ENCODE peak calls at places on chromosome 14, in four cellular contexts. One of them, this sample, is unnamed.

GRCh38 chr14:70622111-70622712 is 19.5 kb upstream of the TTC9 start:
- DNase-seq in GM12878: no peak
- DNase-seq in K562: peak; percentile 20
- DNase-seq in HepG2: peak; percentile 64
- DNase-seq in this sample: peak; percentile 66

GRCh38 chr14:105060751-105061427 is 4.3 kb downstream of the GPR132 start:
- DNase-seq in K562: no peak
- DNase-seq in GM12878: no peak
- DNase-seq in HepG2: no peak
- DNase-seq in this sample: no peak

GRCh38 chr14:78142994-78143393 is 27.2 kb upstream of the NRXN3 start:
- DNase-seq in HepG2: no peak
- DNase-seq in K562: no peak
- DNase-seq in GM12878: no peak
- DNase-seq in this sample: no peak

GRCh38 chr14:71004481-71004880 is 97.2 kb downstream of the PCNX1 start:
- DNase-seq in K562: no peak
- DNase-seq in HepG2: no peak
- DNase-seq in GM12878: no peak
- DNase-seq in this sample: no peak

GRCh38 chr14:34081126-34081575 is 130.3 kb upstream of the EGLN3 start:
- DNase-seq in HepG2: no peak
- DNase-seq in K562: no peak
- DNase-seq in GM12878: no peak
- DNase-seq in this sample: no peak

GRCh38 chr14:42884100-42884499 is 1277.4 kb downstream of the LRFN5 start:
- DNase-seq in GM12878: no peak
- DNase-seq in HepG2: no peak
- DNase-seq in K562: no peak
- DNase-seq in this sample: no peak

GRCh38 chr14:104954746-104955395 is 23.3 kb downstream of the AHNAK2 start:
- DNase-seq in HepG2: no peak
- DNase-seq in K562: no peak
- DNase-seq in GM12878: no peak
- DNase-seq in this sample: no peak

GRCh38 chr14:73491977-73492552 is 1.3 kb downstream of the RIOX1 start:
- DNase-seq in K562: no peak
- DNase-seq in GM12878: no peak
- DNase-seq in HepG2: no peak
- DNase-seq in this sample: no peak

GRCh38 chr14:59086241-59086899 is 102.1 kb upstream of the DAAM1 start:
- DNase-seq in K562: no peak
- DNase-seq in GM12878: no peak
- DNase-seq in HepG2: no peak
- DNase-seq in this sample: no peak

GRCh38 chr14:32244404-32244803 is 41.3 kb upstream of the RNU6-8 start:
- DNase-seq in K562: no peak
- DNase-seq in HepG2: peak; percentile 33
- DNase-seq in GM12878: no peak
- DNase-seq in this sample: no peak

GRCh38 chr14:50766338-50766886 is 64.5 kb downstream of the NIN start:
- DNase-seq in K562: no peak
- DNase-seq in HepG2: no peak
- DNase-seq in GM12878: no peak
- DNase-seq in this sample: no peak

GRCh38 chr14:104317500-104317805 is 179.1 kb downstream of the KIF26A start:
- DNase-seq in K562: no peak
- DNase-seq in GM12878: no peak
- DNase-seq in HepG2: no peak
- DNase-seq in this sample: peak; percentile 5

GRCh38 chr14:40365305-40365704 is 933.1 kb upstream of the FBXO33 start:
- DNase-seq in K562: no peak
- DNase-seq in GM12878: no peak
- DNase-seq in HepG2: no peak
- DNase-seq in this sample: no peak

GRCh38 chr14:56528927-56529326 is 50.7 kb upstream of the TMEM260 start:
- DNase-seq in GM12878: no peak
- DNase-seq in HepG2: no peak
- DNase-seq in K562: no peak
- DNase-seq in this sample: no peak

GRCh38 chr14:62126885-62127478 is 364.8 kb downstream of the SNAPC1 start:
- DNase-seq in K562: peak; percentile 34
- DNase-seq in GM12878: no peak
- DNase-seq in HepG2: peak; percentile 27
- DNase-seq in this sample: no peak

GRCh38 chr14:89444536-89445125 is 27.6 kb upstream of the FOXN3 start:
- DNase-seq in K562: no peak
- DNase-seq in HepG2: no peak
- DNase-seq in GM12878: no peak
- DNase-seq in this sample: no peak

GRCh38 chr14:61560323-61560722 is 135.0 kb upstream of the HIF1A start:
- DNase-seq in HepG2: peak; percentile 65
- DNase-seq in GM12878: no peak
- DNase-seq in K562: no peak
- DNase-seq in this sample: no peak

GRCh38 chr14:49745191-49745590 is 22.8 kb upstream of the KLHDC2 start:
- DNase-seq in K562: no peak
- DNase-seq in GM12878: no peak
- DNase-seq in HepG2: no peak
- DNase-seq in this sample: no peak

GRCh38 chr14:56812364-56813103 is 2.3 kb upstream of the OTX2 start:
- DNase-seq in HepG2: no peak
- DNase-seq in K562: no peak
- DNase-seq in GM12878: no peak
- DNase-seq in this sample: no peak

GRCh38 chr14:85415015-85415712 is 114.8 kb upstream of the FLRT2 start:
- DNase-seq in GM12878: no peak
- DNase-seq in K562: no peak
- DNase-seq in HepG2: peak; percentile 64
- DNase-seq in this sample: peak; percentile 22

GRCh38 chr14:31167032-31167431 is 40.6 kb downstream of the HECTD1 start:
- DNase-seq in K562: no peak
- DNase-seq in GM12878: no peak
- DNase-seq in HepG2: no peak
- DNase-seq in this sample: no peak

GRCh38 chr14:31169877-31170276 is 37.7 kb downstream of the HECTD1 start:
- DNase-seq in HepG2: no peak
- DNase-seq in GM12878: no peak
- DNase-seq in K562: no peak
- DNase-seq in this sample: no peak

GRCh38 chr14:31162910-31163649 is 44.5 kb downstream of the HECTD1 start:
- DNase-seq in K562: no peak
- DNase-seq in HepG2: no peak
- DNase-seq in GM12878: no peak
- DNase-seq in this sample: no peak

GRCh38 chr14:31164115-31164514 is 43.5 kb downstream of the HECTD1 start:
- DNase-seq in GM12878: no peak
- DNase-seq in HepG2: peak; percentile 62
- DNase-seq in K562: no peak
- DNase-seq in this sample: no peak

GRCh38 chr14:31166271-31166561 is 41.4 kb downstream of the HECTD1 start:
- DNase-seq in HepG2: no peak
- DNase-seq in K562: no peak
- DNase-seq in GM12878: no peak
- DNase-seq in this sample: no peak
- TF ChIP-seq NR2C2 in HepG2: no peak
- TF ChIP-seq NR2C2 in K562: no peak
- TF ChIP-seq NR2C2 in GM12878: no peak
- TF ChIP-seq NR2C2 in this sample: no peak

DNA sequence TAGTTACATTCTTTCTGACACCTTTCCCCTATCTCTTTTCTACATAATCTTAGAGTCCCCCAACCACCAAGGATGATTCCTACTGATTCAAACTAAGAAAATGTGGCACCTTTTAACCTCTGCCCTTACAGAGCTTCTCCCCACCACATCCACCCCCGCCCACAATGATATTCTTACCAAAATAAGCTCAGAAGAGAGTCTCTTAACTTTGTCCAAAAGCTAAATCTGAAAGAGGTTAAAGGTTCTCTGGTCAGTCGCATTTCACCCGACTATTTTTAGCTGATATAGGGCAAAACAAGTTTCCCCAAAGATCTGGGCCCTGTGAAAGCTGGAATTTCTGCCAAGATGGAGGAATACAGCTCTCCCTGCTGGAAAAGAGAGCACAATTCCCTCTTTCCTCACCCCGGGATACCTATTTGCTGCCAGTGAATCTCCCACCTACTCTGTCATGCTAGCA is 128.6 kb downstream of the ZFP36L1 start:
- DNase-seq in K562: no peak
- DNase-seq in GM12878: peak; percentile 34
- DNase-seq in HepG2: no peak
- DNase-seq in this sample: no peak
- TF ChIP-seq NR2C2 in K562: no peak
- TF ChIP-seq NR2C2 in GM12878: no peak
- TF ChIP-seq NR2C2 in HepG2: no peak
- TF ChIP-seq NR2C2 in this sample: no peak

GRCh38 chr14:101714394-101714793 is 47.1 kb upstream of the PPP2R5C start:
- DNase-seq in HepG2: no peak
- DNase-seq in GM12878: no peak
- DNase-seq in K562: peak; percentile 55
- DNase-seq in this sample: no peak

GRCh38 chr14:101717663-101718490 is 43.6 kb upstream of the PPP2R5C start:
- DNase-seq in K562: no peak
- DNase-seq in HepG2: no peak
- DNase-seq in GM12878: no peak
- DNase-seq in this sample: no peak

GRCh38 chr14:101715209-101716076 is 46.1 kb upstream of the PPP2R5C start:
- DNase-seq in GM12878: no peak
- DNase-seq in K562: peak; percentile 74
- DNase-seq in HepG2: no peak
- DNase-seq in this sample: no peak

GRCh38 chr14:101716956-101717662 is 44.4 kb upstream of the PPP2R5C start:
- DNase-seq in HepG2: no peak
- DNase-seq in K562: peak; percentile 43
- DNase-seq in GM12878: no peak
- DNase-seq in this sample: no peak

DNA sequence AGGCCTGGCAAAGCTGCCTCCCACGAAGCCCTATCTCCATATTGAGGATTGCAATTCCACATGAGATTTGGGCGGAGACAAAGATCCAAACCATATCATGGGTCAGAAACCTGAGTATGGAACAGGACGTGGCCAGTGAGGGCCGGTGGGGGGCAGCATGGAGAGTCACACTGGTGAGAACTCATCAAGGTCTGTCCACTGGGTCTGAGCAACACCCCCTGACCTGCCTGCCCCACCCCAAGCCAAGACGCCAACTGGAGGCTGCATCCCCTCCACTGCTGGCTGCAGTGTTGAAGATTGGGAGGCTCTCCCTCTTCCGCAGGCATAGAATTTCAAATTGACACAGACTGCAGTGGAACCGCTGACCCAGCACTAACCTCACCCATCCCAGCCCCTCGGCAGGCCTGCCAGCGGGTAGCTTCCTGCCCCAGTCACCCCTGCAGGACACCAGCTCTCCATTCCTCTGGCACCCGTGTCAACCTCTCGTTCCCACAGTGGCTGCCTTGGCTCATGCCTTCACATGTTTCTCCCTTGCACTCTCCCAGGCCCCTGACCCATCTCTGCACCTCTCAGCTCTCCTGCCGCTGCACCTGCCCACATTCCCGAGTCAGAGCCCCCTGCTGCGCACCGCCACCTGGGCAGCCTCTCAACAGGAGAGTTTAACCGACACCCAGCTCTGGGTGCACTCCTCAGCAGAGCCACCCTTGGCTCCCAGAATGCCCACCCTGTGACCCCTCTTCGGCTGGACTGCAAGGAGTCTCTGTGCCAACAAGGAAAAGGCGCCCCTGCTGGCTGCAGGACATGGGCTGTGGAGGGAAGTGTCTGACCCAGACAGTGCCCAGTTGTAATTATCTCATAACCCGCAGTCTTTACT is 45.2 kb upstream of the PPP2R5C start:
- DNase-seq in K562: peak; percentile 78
- DNase-seq in HepG2: no peak
- DNase-seq in GM12878: no peak
- DNase-seq in this sample: no peak
- TF ChIP-seq NR2C2 in K562: no peak
- TF ChIP-seq NR2C2 in HepG2: no peak
- TF ChIP-seq NR2C2 in GM12878: no peak
- TF ChIP-seq NR2C2 in this sample: no peak

DNA sequence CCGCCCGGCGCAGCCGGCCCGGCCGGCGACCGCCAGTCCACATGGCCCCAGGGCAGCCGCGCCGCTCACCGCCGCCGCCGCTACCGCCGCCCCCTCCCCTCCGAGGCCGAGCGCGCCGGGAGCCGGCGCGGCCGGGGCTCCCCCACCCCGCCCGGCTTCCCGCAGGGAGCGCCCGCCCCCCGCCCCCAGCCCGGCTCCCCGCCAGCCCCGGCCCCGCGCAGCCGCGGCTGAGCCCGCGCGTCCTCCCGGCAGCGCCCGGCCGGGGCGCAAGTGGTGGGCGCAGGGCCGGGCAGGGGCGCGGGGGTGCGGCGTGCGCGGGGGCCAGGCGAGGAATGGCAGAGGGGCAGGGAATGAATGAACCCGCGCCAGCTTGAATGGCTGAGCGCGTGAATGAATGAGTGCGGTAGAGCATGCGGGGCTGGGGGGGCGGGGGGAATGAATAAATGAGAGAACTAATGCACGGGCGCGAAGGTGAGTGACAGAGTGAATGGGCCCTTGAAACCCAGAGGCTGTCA is at the start of gene BEGAIN:
- DNase-seq in K562: no peak
- DNase-seq in GM12878: no peak
- DNase-seq in HepG2: no peak
- DNase-seq in this sample: peak; percentile 36
- TF ChIP-seq NR2C2 in K562: no peak
- TF ChIP-seq NR2C2 in GM12878: no peak
- TF ChIP-seq NR2C2 in HepG2: no peak
- TF ChIP-seq NR2C2 in this sample: no peak